ENCODE peak calls at places on chromosomes 16 and 17, in nine cellular contexts. A, T, M, E, Q, D, L, O and P are unnamed samples.

GRCh38 chr17:34379876-34380275 is 16.8 kb upstream of the CCL1 start:
- DNase-seq in A (no peak), T (no peak), M (no peak), E (no peak), Q (no peak), D (no peak), L (no peak), O (no peak), P (no peak)

GRCh38 chr17:72826602-72827001 is 265.9 kb downstream of the SLC39A11 start:
- DNase-seq in A (no peak), T (no peak), M (no peak), E (peak), Q (no peak), D (no peak), L (no peak), O (no peak), P (no peak)

GRCh38 chr17:74924250-74924948 is at the start of gene OTOP2:
- DNase-seq in A (peak), T (no peak), M (no peak), E (no peak), Q (no peak), D (peak), L (no peak), O (peak), P (no peak)

GRCh38 chr16:81723098-81723723 is 55.9 kb upstream of the PLCG2 start:
- DNase-seq in A (no peak), T (peak), M (peak), E (no peak), Q (peak), D (peak), L (peak), O (peak), P (no peak)

GRCh38 chr16:9348912-9349311 is 257.5 kb downstream of the HAPSTR1 start:
- DNase-seq in A (no peak), T (no peak), M (no peak), E (no peak), Q (no peak), D (no peak), L (no peak), O (no peak), P (no peak)

GRCh38 chr16:80142276-80142675 is 398.5 kb upstream of the DYNLRB2 start:
- DNase-seq in A (no peak), T (no peak), M (no peak), E (no peak), Q (no peak), D (no peak), L (no peak), O (no peak), P (no peak)

GRCh38 chr16:79045191-79045590 is 555.3 kb downstream of the MAF start:
- DNase-seq in A (no peak), T (no peak), M (no peak), E (no peak), Q (no peak), D (no peak), L (no peak), O (no peak), P (no peak)

GRCh38 chr17:75846701-75847594 is 2.7 kb upstream of the UNC13D start:
- DNase-seq in A (no peak), T (no peak), M (no peak), E (no peak), Q (no peak), D (no peak), L (peak), O (no peak), P (no peak)

GRCh38 chr17:45834471-45835396 is 9.9 kb upstream of the SPPL2C start:
- DNase-seq in A (no peak), T (no peak), M (peak), E (no peak), Q (no peak), D (no peak), L (no peak), O (no peak), P (no peak)

GRCh38 chr17:78947235-78948153 is 22.3 kb upstream of the TIMP2 start:
- DNase-seq in A (no peak), T (no peak), M (no peak), E (no peak), Q (no peak), D (no peak), L (no peak), O (peak), P (no peak)

GRCh38 chr17:6636616-6637457 is 3.7 kb downstream of the KIAA0753 start:
- DNase-seq in A (no peak), T (no peak), M (no peak), E (no peak), Q (no peak), D (no peak), L (peak), O (no peak), P (no peak)

GRCh38 chr16:4372578-4373355 is 1.1 kb downstream of the VASN start:
- DNase-seq in A (no peak), T (no peak), M (no peak), E (no peak), Q (peak), D (no peak), L (no peak), O (peak), P (no peak)

GRCh38 chr17:64777413-64778101 is 115.5 kb upstream of the SMURF2 start:
- DNase-seq in A (peak), T (peak), M (no peak), E (no peak), Q (peak), D (no peak), L (peak), O (no peak), P (no peak)

GRCh38 chr17:32831627-32832243 is 45.2 kb downstream of the MYO1D start:
- DNase-seq in A (no peak), T (no peak), M (no peak), E (no peak), Q (no peak), D (no peak), L (no peak), O (no peak), P (no peak)

GRCh38 chr16:30340621-30341020 is 14.5 kb downstream of the CD2BP2 start:
- DNase-seq in A (no peak), T (no peak), M (no peak), E (no peak), Q (no peak), D (no peak), L (no peak), O (no peak), P (no peak)

GRCh38 chr17:82668631-82669099 is 20.4 kb upstream of the WDR45B start:
- DNase-seq in A (peak), T (no peak), M (peak), E (no peak), Q (peak), D (no peak), L (no peak), O (peak), P (no peak)

GRCh38 chr16:78761427-78761826 is 662.0 kb downstream of the WWOX start:
- DNase-seq in A (no peak), T (peak), M (no peak), E (no peak), Q (no peak), D (no peak), L (no peak), O (no peak), P (no peak)

GRCh38 chr16:8957509-8958157 is 6.1 kb downstream of the USP7 start:
- DNase-seq in A (peak), T (no peak), M (no peak), E (no peak), Q (no peak), D (no peak), L (no peak), O (no peak), P (no peak)

GRCh38 chr16:27789595-27790241 is 239.8 kb downstream of the KATNIP start:
- DNase-seq in A (no peak), T (no peak), M (no peak), E (no peak), Q (no peak), D (no peak), L (no peak), O (no peak), P (no peak)

GRCh38 chr16:17002557-17002956 is 468.2 kb downstream of the XYLT1 start:
- DNase-seq in A (no peak), T (peak), M (no peak), E (no peak), Q (peak), D (no peak), L (no peak), O (no peak), P (no peak)

GRCh38 chr16:81487301-81487720 is 42.7 kb downstream of the CMIP start:
- DNase-seq in A (no peak), T (no peak), M (no peak), E (no peak), Q (no peak), D (no peak), L (peak), O (no peak), P (no peak)

GRCh38 chr17:28258347-28258887 is 60.6 kb upstream of the TMEM97 start:
- DNase-seq in A (peak), T (no peak), M (no peak), E (no peak), Q (no peak), D (no peak), L (peak), O (no peak), P (no peak)

GRCh38 chr17:68053237-68054030 is 17.9 kb downstream of the KPNA2 start:
- DNase-seq in A (no peak), T (no peak), M (no peak), E (no peak), Q (no peak), D (no peak), L (no peak), O (no peak), P (no peak)

GRCh38 chr17:45850468-45850867 is 5.8 kb downstream of the SPPL2C start:
- DNase-seq in A (no peak), T (no peak), M (no peak), E (no peak), Q (no peak), D (no peak), L (no peak), O (no peak), P (no peak)

GRCh38 chr16:57030346-57030902 is 41.1 kb downstream of the NLRC5 start:
- DNase-seq in A (no peak), T (no peak), M (no peak), E (no peak), Q (no peak), D (no peak), L (no peak), O (no peak), P (no peak)

GRCh38 chr16:11563493-11564040 is 23.2 kb downstream of the LITAF start:
- DNase-seq in A (no peak), T (no peak), M (no peak), E (no peak), Q (no peak), D (no peak), L (peak), O (no peak), P (no peak)

GRCh38 chr16:54284319-54284930 is 2.2 kb downstream of the IRX3 start:
- DNase-seq in A (peak), T (no peak), M (peak), E (no peak), Q (no peak), D (no peak), L (peak), O (peak), P (no peak)

GRCh38 chr17:13544292-13544691 is 57.4 kb downstream of the HS3ST3A1 start:
- DNase-seq in A (peak), T (no peak), M (no peak), E (peak), Q (no peak), D (no peak), L (no peak), O (peak), P (peak)

GRCh38 chr17:42855048-42855596 is 4.1 kb downstream of the AOC3 start:
- DNase-seq in A (no peak), T (no peak), M (no peak), E (no peak), Q (no peak), D (no peak), L (peak), O (no peak), P (no peak)

GRCh38 chr17:42853597-42853967 is 2.6 kb downstream of the AOC3 start:
- DNase-seq in A (peak), T (peak), M (no peak), E (no peak), Q (peak), D (no peak), L (peak), O (no peak), P (no peak)

GRCh38 chr17:42852351-42852750 is 1.4 kb downstream of the AOC3 start:
- DNase-seq in A (no peak), T (no peak), M (no peak), E (no peak), Q (no peak), D (no peak), L (no peak), O (no peak), P (no peak)

GRCh38 chr17:42853004-42853403 is 2.0 kb downstream of the AOC3 start:
- DNase-seq in A (no peak), T (no peak), M (no peak), E (no peak), Q (no peak), D (no peak), L (peak), O (no peak), P (no peak)

DNA sequence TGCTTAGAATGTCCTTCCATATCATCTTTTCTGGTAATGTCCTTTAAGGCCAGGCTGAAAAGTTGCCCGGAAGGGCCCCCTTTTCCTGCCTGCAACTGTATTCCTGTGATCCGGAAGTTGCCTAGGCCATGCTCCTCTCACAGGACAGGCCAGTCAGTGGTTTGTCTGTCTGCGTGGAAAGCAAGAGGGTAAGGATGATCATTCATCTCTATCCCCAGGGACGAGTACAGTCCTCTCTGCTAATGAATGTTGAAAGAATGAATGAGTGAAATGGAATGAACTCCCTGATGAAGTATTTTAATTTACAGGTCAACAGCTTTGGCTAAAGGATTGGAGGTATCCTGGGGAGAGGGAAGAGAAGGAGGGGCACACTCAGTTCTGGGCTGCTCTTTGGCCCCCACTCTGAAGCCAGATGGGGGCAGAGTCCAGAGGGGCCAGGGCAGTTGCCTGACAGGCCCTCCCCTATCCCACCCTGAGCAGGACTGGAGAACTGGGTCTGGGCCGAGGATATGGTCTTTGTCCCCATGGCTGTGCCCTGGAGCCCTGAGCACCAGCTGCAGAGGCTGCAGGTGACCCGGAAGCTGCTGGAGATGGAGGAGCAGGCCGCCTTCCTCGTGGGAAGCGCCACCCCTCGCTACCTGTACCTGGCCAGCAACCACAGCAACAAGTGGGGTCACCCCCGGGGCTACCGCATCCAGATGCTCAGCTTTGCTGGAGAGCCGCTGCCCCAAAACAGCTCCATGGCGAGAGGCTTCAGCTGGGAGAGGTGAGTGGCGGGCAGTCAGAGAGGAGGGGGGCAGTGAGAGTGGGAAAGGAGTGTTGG is 3.2 kb downstream of the AOC3 start:
- DNase-seq in A (no peak), T (no peak), M (no peak), E (no peak), Q (no peak), D (no peak), L (peak), O (no peak), P (no peak)
- H3K27ac ChIP-seq in A (peak), T (peak), M (no peak), E (no peak), Q (no peak), D (no peak), L (no peak), O (no peak), P (no peak)

GRCh38 chr16:75238853-75239371 is 12.5 kb downstream of the BCAR1 start:
- DNase-seq in A (no peak), T (no peak), M (no peak), E (no peak), Q (no peak), D (no peak), L (no peak), O (no peak), P (no peak)

GRCh38 chr16:75236736-75237397 is 14.6 kb downstream of the BCAR1 start:
- DNase-seq in A (no peak), T (no peak), M (no peak), E (no peak), Q (no peak), D (no peak), L (peak), O (no peak), P (no peak)

GRCh38 chr16:75239463-75240122 is 11.8 kb downstream of the BCAR1 start:
- DNase-seq in A (no peak), T (no peak), M (no peak), E (no peak), Q (no peak), D (no peak), L (peak), O (no peak), P (no peak)

GRCh38 chr16:75237398-75238131 is 13.9 kb downstream of the BCAR1 start:
- DNase-seq in A (no peak), T (no peak), M (no peak), E (no peak), Q (no peak), D (no peak), L (peak), O (no peak), P (no peak)

DNA sequence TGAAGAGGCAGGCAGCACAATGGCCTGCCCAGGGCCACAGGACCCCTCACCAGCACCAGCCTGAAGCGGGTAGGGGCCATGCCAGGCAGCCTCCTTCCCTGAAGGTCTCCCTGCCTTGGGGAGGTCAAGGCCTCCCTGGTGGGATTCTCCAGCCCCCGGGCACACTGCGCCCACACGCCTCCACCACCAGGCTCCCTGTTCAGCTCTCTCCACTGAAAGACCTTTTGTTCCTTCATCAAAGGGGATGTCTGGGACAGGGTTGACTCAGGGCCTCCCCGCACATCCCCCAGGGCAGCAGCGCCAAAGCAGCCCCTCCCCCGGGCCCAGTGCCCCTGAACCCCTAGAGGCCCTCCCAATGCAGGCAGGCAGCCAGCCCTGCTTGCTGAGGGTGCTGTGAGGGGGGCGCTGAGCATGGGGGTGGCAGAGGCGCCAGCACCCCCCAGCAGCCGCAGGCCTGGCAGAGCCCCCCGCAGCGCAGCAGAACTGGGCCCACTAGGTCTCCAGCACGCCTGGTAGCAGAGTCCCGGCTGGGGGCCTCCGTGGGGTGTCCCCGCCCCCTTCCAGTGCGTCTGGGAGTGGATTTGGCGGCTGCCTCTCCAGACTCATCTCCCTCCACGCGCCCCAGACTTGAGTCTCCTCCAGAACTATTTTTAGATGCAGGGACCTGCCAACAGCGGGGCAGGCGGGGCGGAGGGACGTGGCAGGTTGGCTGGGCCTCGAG is 13.1 kb downstream of the BCAR1 start:
- DNase-seq in A (peak), T (no peak), M (peak), E (no peak), Q (no peak), D (no peak), L (peak), O (peak), P (no peak)
- H3K27ac ChIP-seq in A (peak), T (no peak), M (no peak), E (peak), Q (no peak), D (no peak), L (peak), O (peak), P (peak)

GRCh38 chr17:10060526-10060925 is 137.9 kb downstream of the GAS7 start:
- DNase-seq in A (no peak), T (no peak), M (no peak), E (no peak), Q (no peak), D (no peak), L (no peak), O (no peak), P (no peak)

GRCh38 chr17:10059684-10060211 is 138.7 kb downstream of the GAS7 start:
- DNase-seq in A (peak), T (peak), M (no peak), E (no peak), Q (no peak), D (no peak), L (no peak), O (peak), P (no peak)

GRCh38 chr17:10061131-10061581 is 137.2 kb downstream of the GAS7 start:
- DNase-seq in A (no peak), T (no peak), M (no peak), E (no peak), Q (no peak), D (no peak), L (no peak), O (peak), P (no peak)

GRCh38 chr17:10063730-10064221 is 134.6 kb downstream of the GAS7 start:
- DNase-seq in A (peak), T (no peak), M (no peak), E (no peak), Q (no peak), D (no peak), L (no peak), O (peak), P (no peak)

GRCh38 chr17:10062757-10063385 is 135.5 kb downstream of the GAS7 start:
- DNase-seq in A (no peak), T (no peak), M (no peak), E (no peak), Q (no peak), D (no peak), L (no peak), O (no peak), P (no peak)
- H3K27ac ChIP-seq in A (no peak), T (no peak), M (no peak), E (no peak), Q (no peak), D (no peak), L (no peak), O (peak), P (no peak)

DNA sequence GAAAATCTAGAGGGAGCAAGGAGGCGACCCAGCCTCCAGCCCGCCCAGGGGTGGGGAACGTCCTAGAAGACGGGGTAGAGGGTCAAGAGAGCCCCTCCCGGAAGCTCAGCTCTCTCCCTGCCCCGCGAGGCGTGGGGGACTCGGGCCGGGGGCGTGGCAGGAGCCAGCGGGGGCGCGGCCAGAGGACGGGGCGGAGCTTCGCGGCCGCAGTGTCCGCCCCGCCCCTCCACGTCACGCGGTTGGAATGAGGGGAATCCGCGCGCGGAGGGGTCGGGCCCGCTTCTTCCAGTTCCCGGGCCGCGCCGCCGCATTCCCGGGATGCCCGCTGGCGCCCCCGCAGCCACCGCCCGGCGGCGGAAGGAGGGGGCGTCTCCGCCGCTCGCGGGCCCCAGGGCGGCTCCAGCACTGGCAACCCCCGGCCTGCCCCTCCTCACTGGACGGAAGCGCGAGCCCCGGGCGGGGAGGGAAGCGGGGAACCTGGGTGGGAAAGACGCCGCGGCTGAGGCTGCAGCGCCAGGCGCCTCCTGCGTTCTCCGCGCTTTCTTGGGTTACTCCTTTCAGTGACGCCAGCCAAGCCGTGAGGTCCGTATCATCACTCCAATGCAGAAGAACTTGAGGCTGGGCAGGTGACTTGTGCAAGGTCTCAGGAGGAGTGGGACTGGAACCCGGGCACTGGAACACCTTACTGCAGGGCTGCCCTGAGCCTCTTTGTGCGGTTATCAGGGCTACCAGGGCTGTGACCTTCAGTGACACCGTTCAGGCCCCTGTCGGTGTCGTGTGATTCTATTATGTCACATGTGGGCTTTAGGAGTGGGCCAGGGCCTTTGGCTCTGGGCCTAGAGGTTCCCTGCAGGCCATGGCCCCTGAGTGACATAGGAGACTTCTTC is 4.3 kb downstream of the MYO1C start:
- DNase-seq in A (peak), T (peak), M (peak), E (no peak), Q (peak), D (peak), L (peak), O (peak), P (no peak)
- H3K27ac ChIP-seq in A (peak), T (no peak), M (peak), E (peak), Q (peak), D (peak), L (peak), O (peak), P (peak)